ENCODE peak calls at places on chromosomes 11 and 22, in seven cellular contexts. X is COR-L47, J is GM12865, D is NCI-H1105, H is AG09309, Y is left lung, P is germinal center. C is an unnamed sample.

GRCh38 chr11:85167471-85167870 is 459.7 kb downstream of the DLG2 start:
- DNase-seq in X (no peak), J (no peak), D (no peak), H (no peak), Y (no peak), P (no peak), C (no peak)

GRCh38 chr11:19259487-19260345 is 19.0 kb upstream of the E2F8 start:
- DNase-seq in X (peak), J (peak), D (peak), H (no peak), Y (peak), P (peak), C (peak)

GRCh38 chr11:85810521-85810870 is 445 bp downstream of the SYTL2 start:
- DNase-seq in X (no peak), J (no peak), D (no peak), H (no peak), Y (peak), P (peak), C (no peak)

GRCh38 chr11:126990716-126991480 is 9.7 kb downstream of the KIRREL3 start:
- DNase-seq in X (no peak), J (no peak), D (no peak), H (no peak), Y (no peak), P (no peak), C (no peak)

GRCh38 chr11:66360406-66361073 is 11.0 kb downstream of the SLC29A2 start:
- DNase-seq in X (no peak), J (no peak), D (no peak), H (no peak), Y (no peak), P (no peak), C (no peak)

GRCh38 chr22:42697542-42698013 is 23.1 kb downstream of the A4GALT start:
- DNase-seq in X (no peak), J (no peak), D (no peak), H (no peak), Y (no peak), P (no peak), C (no peak)

GRCh38 chr11:118918128-118918685 is 7.5 kb downstream of the BCL9L start:
- DNase-seq in X (peak), J (no peak), D (no peak), H (peak), Y (peak), P (no peak), C (peak)

GRCh38 chr22:20117656-20118571 is 888 bp upstream of the TRMT2A start:
- DNase-seq in X (no peak), J (peak), D (no peak), H (no peak), Y (peak), P (peak), C (peak)

GRCh38 chr22:42819412-42820069 is 37.5 kb downstream of the ARFGAP3 start:
- DNase-seq in X (no peak), J (no peak), D (no peak), H (no peak), Y (no peak), P (no peak), C (no peak)

C was measured in MV-4-11.